ENCODE peak calls at places on chromosomes 5 and 9, in eight cellular contexts. N, I, Z, F, W, B, V and E are unnamed samples.

GRCh38 chr9:111926421-111926875 is 29.8 kb downstream of the UGCG start:
- DNase-seq in N (no peak), I (no peak), Z (no peak), F (peak; percentile 6), W (peak; percentile 74), B (no peak), V (peak; percentile 75), E (peak; percentile 89)

GRCh38 chr5:75524071-75524470 is 12.4 kb downstream of the POLK start:
- DNase-seq in N (no peak), I (peak; percentile 38), Z (no peak), F (no peak), W (peak; percentile 50), B (no peak), V (no peak), E (peak; percentile 82)

GRCh38 chr5:89421035-89421434 is 538.1 kb upstream of the MEF2C start:
- DNase-seq in N (peak; percentile 8), I (peak; percentile 50), Z (no peak), F (no peak), W (peak; percentile 14), B (no peak), V (no peak), E (no peak)

GRCh38 chr9:89435315-89435823 is 62.5 kb downstream of the SEMA4D start:
- DNase-seq in N (peak; percentile 64), I (peak; percentile 47), Z (no peak), F (no peak), W (no peak), B (no peak), V (no peak), E (no peak)

GRCh38 chr9:136045595-136046554 is 49.2 kb downstream of the NACC2 start:
- DNase-seq in N (no peak), I (no peak), Z (peak; percentile 52), F (no peak), W (no peak), B (no peak), V (peak; percentile 4), E (no peak)

GRCh38 chr9:79764377-79764776 is 192.6 kb downstream of the TLE4 start:
- DNase-seq in N (peak; percentile 83), I (peak; percentile 84), Z (peak; percentile 66), F (no peak), W (no peak), B (no peak), V (peak; percentile 93), E (no peak)

GRCh38 chr5:128021411-128021810 is 62.2 kb upstream of the SLC12A2 start:
- DNase-seq in N (no peak), I (no peak), Z (no peak), F (no peak), W (no peak), B (no peak), V (no peak), E (no peak)

GRCh38 chr9:128494743-128495124 is 9.8 kb upstream of the GLE1 start:
- DNase-seq in N (no peak), I (no peak), Z (no peak), F (no peak), W (no peak), B (no peak), V (no peak), E (no peak)

GRCh38 chr5:175487514-175488222 is 9.3 kb downstream of the SFXN1 start:
- DNase-seq in N (no peak), I (no peak), Z (no peak), F (no peak), W (no peak), B (no peak), V (no peak), E (no peak)

GRCh38 chr9:89442981-89443817 is 54.7 kb downstream of the SEMA4D start:
- DNase-seq in N (peak; percentile 11), I (no peak), Z (no peak), F (no peak), W (peak; percentile 65), B (no peak), V (no peak), E (no peak)

GRCh38 chr5:142056831-142057696 is 44.2 kb upstream of the GNPDA1 start:
- DNase-seq in N (no peak), I (no peak), Z (no peak), F (no peak), W (no peak), B (no peak), V (no peak), E (no peak)

GRCh38 chr9:73434826-73435225 is 283.2 kb downstream of the ANXA1 start:
- DNase-seq in N (no peak), I (no peak), Z (no peak), F (no peak), W (no peak), B (no peak), V (no peak), E (no peak)

GRCh38 chr9:127917603-127918002 is 762 bp upstream of the ST6GALNAC4 start:
- DNase-seq in N (no peak), I (no peak), Z (peak; percentile 33), F (no peak), W (no peak), B (no peak), V (no peak), E (peak; percentile 80)

GRCh38 chr9:132505961-132506691 is 76.3 kb upstream of the BARHL1 start:
- DNase-seq in N (no peak), I (no peak), Z (no peak), F (no peak), W (no peak), B (no peak), V (peak; percentile 6), E (no peak)

GRCh38 chr9:132506907-132507669 is 75.3 kb upstream of the BARHL1 start:
- DNase-seq in N (no peak), I (no peak), Z (no peak), F (no peak), W (no peak), B (no peak), V (no peak), E (no peak)

GRCh38 chr9:132502480-132502879 is 79.9 kb upstream of the BARHL1 start:
- DNase-seq in N (no peak), I (no peak), Z (no peak), F (no peak), W (no peak), B (no peak), V (no peak), E (no peak)

GRCh38 chr9:132503116-132503515 is 79.3 kb upstream of the BARHL1 start:
- DNase-seq in N (no peak), I (no peak), Z (no peak), F (no peak), W (no peak), B (no peak), V (no peak), E (no peak)

DNA sequence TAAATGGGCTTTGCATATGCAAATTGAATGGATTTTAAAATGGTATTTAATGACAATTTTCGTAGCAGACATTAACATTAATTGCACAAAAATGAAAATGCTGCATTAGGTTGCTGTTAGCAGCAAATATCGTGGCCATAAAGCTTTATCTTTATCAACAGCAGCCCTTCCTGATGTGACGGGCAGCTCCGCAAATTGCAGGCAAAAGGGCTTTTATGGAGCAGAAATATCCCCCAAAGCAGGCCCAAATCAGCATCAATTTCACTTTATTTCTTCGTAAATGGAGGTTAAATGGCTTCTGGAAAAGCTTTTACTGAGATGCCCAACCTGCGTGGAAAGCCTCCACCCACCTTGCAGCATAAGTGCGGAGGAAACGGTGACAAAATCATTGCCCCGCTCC is 78.0 kb upstream of the BARHL1 start:
- DNase-seq in N (no peak), I (no peak), Z (no peak), F (no peak), W (no peak), B (no peak), V (no peak), E (no peak)
- TF ChIP-seq CTCF in N (no peak), I (no peak), Z (no peak), F (no peak), W (no peak), B (no peak), V (no peak), E (no peak)

GRCh38 chr5:76715734-76716455 is at the start of gene F2R:
- DNase-seq in N (peak; percentile 57), I (peak; percentile 56), Z (peak; percentile 28), F (peak; percentile 78), W (peak; percentile 89), B (peak; percentile 76), V (peak; percentile 43), E (peak; percentile 46)
- TF ChIP-seq CTCF in N (peak; percentile 65), I (peak; percentile 21), Z (no peak), F (peak; percentile 57), W (peak; percentile 77), B (peak; percentile 71), V (peak; percentile 39), E (peak; percentile 52)

DNA sequence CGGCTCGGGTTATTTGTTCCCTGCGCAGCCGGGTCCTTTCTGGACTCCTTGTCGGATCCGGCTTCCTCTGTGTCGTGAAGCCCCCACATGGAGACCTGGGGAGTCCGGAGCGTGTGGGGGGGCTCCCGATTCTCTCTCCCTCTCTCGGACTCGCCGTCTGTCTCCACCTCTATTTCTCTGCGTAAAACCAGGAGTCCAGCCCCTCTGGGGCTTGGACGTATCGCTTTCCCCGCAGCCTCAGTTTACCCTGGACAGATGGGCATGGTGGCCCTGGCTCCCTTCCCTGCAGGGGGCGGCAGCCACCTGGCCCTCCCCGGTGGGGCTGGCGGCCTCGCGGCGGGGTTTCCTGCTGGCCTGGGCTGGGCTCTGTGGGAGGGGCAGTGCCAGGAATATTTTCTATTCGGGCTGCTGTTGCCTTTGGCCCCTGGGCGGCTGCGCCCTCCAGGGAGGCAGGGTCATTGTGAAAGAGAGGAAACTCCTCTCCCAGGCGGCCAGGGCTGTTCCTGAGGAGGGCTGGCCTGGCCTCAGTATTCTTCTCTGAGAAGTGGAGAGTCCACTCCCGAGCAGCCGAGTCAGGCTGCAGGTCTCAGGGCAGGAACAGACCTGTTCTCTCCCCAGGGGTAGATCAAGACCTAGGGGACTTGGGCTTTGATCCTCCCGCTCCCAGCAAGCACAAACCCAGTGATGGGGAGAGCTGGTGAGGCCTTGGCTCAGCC is 665 bp downstream of the ASS1 start:
- DNase-seq in N (peak; percentile 93), I (peak; percentile 60), Z (peak; percentile 66), F (peak; percentile 42), W (no peak), B (peak; percentile 75), V (peak; percentile 73), E (no peak)
- TF ChIP-seq CTCF in N (no peak), I (no peak), Z (no peak), F (no peak), W (no peak), B (no peak), V (no peak), E (no peak)

GRCh38 chr9:120510816-120511215 is 69.2 kb downstream of the CDK5RAP2 start:
- DNase-seq in N (peak; percentile 33), I (peak; percentile 27), Z (no peak), F (no peak), W (no peak), B (no peak), V (peak; percentile 8), E (no peak)

GRCh38 chr9:120507936-120508510 is 71.9 kb downstream of the CDK5RAP2 start:
- DNase-seq in N (no peak), I (no peak), Z (no peak), F (no peak), W (no peak), B (no peak), V (no peak), E (no peak)

GRCh38 chr9:120500733-120501132 is 79.2 kb downstream of the CDK5RAP2 start:
- DNase-seq in N (no peak), I (no peak), Z (no peak), F (no peak), W (no peak), B (no peak), V (no peak), E (no peak)

DNA sequence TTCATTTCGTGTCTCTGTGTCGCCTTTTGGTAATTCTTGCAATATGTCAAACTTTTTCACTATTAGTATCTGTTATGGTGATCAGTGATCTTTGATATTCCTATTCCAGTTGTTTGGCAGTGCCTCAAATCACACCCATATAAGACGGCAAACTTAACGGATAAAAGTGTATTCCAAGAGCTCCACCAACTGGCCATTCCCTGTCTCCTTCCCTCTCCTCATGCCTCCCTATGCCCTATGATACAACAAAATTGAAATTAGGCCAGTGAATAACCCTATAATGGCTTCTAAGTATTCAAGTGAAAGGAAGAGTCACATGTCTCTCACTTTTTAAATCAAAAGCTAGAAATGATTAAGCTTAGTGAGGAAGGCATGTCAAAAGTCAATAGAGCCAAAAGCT is 74.8 kb downstream of the CDK5RAP2 start:
- DNase-seq in N (peak; percentile 17), I (no peak), Z (no peak), F (no peak), W (no peak), B (no peak), V (peak; percentile 8), E (no peak)
- TF ChIP-seq CTCF in N (no peak), I (no peak), Z (no peak), F (no peak), W (no peak), B (no peak), V (no peak), E (no peak)